ENCODE peak calls at places on chromosomes 5 and 9, in eight cellular contexts. O is suprapubic skin, B is body of pancreas, E is HCT116, Z is A549, P is transverse colon, M is stomach, W is uterus. X is an unnamed sample.

GRCh38 chr5:172634106-172634899 is 6.8 kb upstream of the NEURL1B start:
- DNase-seq in P (no peak), W (no peak), O (no peak), B (peak), M (no peak), E (no peak), Z (no peak), X (no peak)

GRCh38 chr9:2299156-2299842 is 284.2 kb downstream of the SMARCA2 start:
- DNase-seq in O (no peak), E (no peak), P (peak), B (peak), Z (no peak), M (peak), W (no peak), X (no peak)

GRCh38 chr5:130532786-130533185 is 628.5 kb downstream of the CHSY3 start:
- DNase-seq in Z (no peak), W (no peak), B (no peak), P (no peak), O (no peak), E (no peak), M (no peak), X (no peak)

GRCh38 chr9:93305497-93306020 is 121.6 kb downstream of the WNK2 start:
- DNase-seq in B (no peak), W (no peak), Z (no peak), E (no peak), O (peak), M (peak), P (no peak), X (no peak)

GRCh38 chr5:179763215-179763945 is 30.4 kb upstream of the LTC4S start:
- DNase-seq in B (peak), P (peak), M (peak), Z (peak), W (peak), E (peak), O (no peak), X (peak)

GRCh38 chr9:125121156-125121555 is 22.2 kb downstream of the SCAI start:
- DNase-seq in Z (no peak), M (no peak), P (no peak), W (no peak), O (no peak), E (no peak), B (no peak), X (no peak)

GRCh38 chr9:125761685-125762084 is 14.5 kb downstream of the PBX3 start:
- DNase-seq in W (no peak), P (no peak), B (no peak), O (no peak), E (no peak), Z (no peak), M (no peak), X (no peak)

GRCh38 chr5:131324311-131324710 is 60.5 kb downstream of the CDC42SE2 start:
- DNase-seq in E (no peak), W (no peak), Z (no peak), O (no peak), B (no peak), M (no peak), P (no peak), X (no peak)

GRCh38 chr9:126334626-126335621 is 8.3 kb downstream of the MVB12B start:
- DNase-seq in B (no peak), E (no peak), Z (no peak), P (no peak), W (no peak), O (no peak), M (no peak), X (no peak)

GRCh38 chr5:173629628-173630027 is 13.2 kb upstream of the BOD1 start:
- DNase-seq in M (no peak), W (no peak), B (no peak), P (no peak), Z (peak), O (no peak), E (no peak), X (no peak)

GRCh38 chr9:6426117-6426516 is 13.1 kb downstream of the UHRF2 start:
- DNase-seq in E (no peak), P (no peak), O (no peak), W (no peak), Z (no peak), M (no peak), B (no peak), X (no peak)

GRCh38 chr9:70021026-70021571 is 22.5 kb upstream of the MAMDC2 start:
- DNase-seq in O (no peak), B (no peak), M (peak), E (no peak), P (no peak), W (peak), Z (no peak), X (no peak)

GRCh38 chr9:121566401-121567141 is 66.9 kb upstream of the GGTA1 start:
- DNase-seq in P (peak), B (no peak), M (no peak), E (no peak), W (peak), Z (no peak), O (no peak), X (no peak)

GRCh38 chr9:89796606-89797005 is 191.8 kb downstream of the GADD45G start:
- DNase-seq in B (no peak), M (no peak), W (no peak), E (no peak), O (no peak), P (no peak), Z (no peak), X (no peak)

GRCh38 chr5:173020643-173021042 is 35.5 kb upstream of the CREBRF start:
- DNase-seq in B (peak), Z (no peak), P (no peak), W (no peak), M (no peak), O (peak), E (no peak), X (peak)

GRCh38 chr5:78587081-78587774 is 61.3 kb downstream of the LHFPL2 start:
- DNase-seq in Z (no peak), E (no peak), P (no peak), M (no peak), W (no peak), B (no peak), O (no peak), X (peak)

GRCh38 chr9:127279717-127280285 is 15.2 kb downstream of the GARNL3 start:
- DNase-seq in Z (no peak), O (no peak), M (no peak), W (no peak), B (no peak), E (no peak), P (no peak), X (no peak)

GRCh38 chr5:5421149-5421960 is 1.1 kb upstream of the ICE1 start:
- DNase-seq in B (no peak), M (no peak), W (no peak), E (no peak), P (peak), Z (no peak), O (no peak), X (no peak)

GRCh38 chr9:134602547-134603362 is 38.8 kb upstream of the COL5A1 start:
- DNase-seq in P (peak), W (peak), M (no peak), B (peak), O (no peak), E (peak), Z (peak), X (peak)

GRCh38 chr5:23507278-23507685 is at the start of gene PRDM9:
- DNase-seq in Z (peak), O (no peak), E (no peak), W (peak), P (peak), B (peak), M (no peak), X (peak)

GRCh38 chr5:37248970-37249819 is at the start of gene CPLANE1:
- DNase-seq in Z (peak), P (peak), B (peak), E (no peak), M (peak), W (peak), O (peak), X (peak)

GRCh38 chr5:56340196-56340980 is 107.3 kb upstream of the ANKRD55 start:
- DNase-seq in E (no peak), B (no peak), O (no peak), P (no peak), Z (no peak), W (no peak), M (no peak), X (no peak)

GRCh38 chr9:107929439-107929838 is 439.9 kb upstream of the KLF4 start:
- DNase-seq in O (no peak), P (peak), B (peak), Z (no peak), M (peak), E (no peak), W (no peak), X (peak)

GRCh38 chr5:104412649-104413240 is 850.2 kb upstream of the NUDT12 start:
- DNase-seq in M (no peak), P (no peak), O (no peak), W (no peak), B (peak), E (peak), Z (peak), X (peak)

GRCh38 chr9:82140471-82140870 is 151.9 kb downstream of the SPATA31D1 start:
- DNase-seq in B (no peak), M (no peak), O (no peak), P (no peak), W (no peak), E (no peak), Z (no peak), X (peak)

GRCh38 chr5:35855221-35855620 is 1.5 kb upstream of the IL7R start:
- DNase-seq in B (no peak), Z (no peak), E (no peak), W (no peak), P (no peak), O (no peak), M (no peak), X (no peak)

GRCh38 chr5:25744908-25745307 is 1100.1 kb upstream of the CDH10 start:
- DNase-seq in Z (no peak), E (no peak), P (no peak), O (no peak), M (no peak), B (no peak), W (no peak), X (no peak)

GRCh38 chr5:180173198-180173544 is 35.8 kb downstream of the RASGEF1C start:
- DNase-seq in M (no peak), P (no peak), Z (no peak), O (no peak), B (no peak), E (no peak), W (no peak), X (no peak)

GRCh38 chr9:129584136-129584535 is 36.8 kb downstream of the C9orf50 start:
- DNase-seq in P (peak), W (peak), O (no peak), B (peak), M (peak), E (peak), Z (peak), X (peak)

GRCh38 chr9:110256142-110256391 is 240 bp downstream of the TXN start:
- DNase-seq in E (no peak), B (no peak), M (no peak), W (no peak), O (peak), Z (no peak), P (no peak), X (no peak)

DNA sequence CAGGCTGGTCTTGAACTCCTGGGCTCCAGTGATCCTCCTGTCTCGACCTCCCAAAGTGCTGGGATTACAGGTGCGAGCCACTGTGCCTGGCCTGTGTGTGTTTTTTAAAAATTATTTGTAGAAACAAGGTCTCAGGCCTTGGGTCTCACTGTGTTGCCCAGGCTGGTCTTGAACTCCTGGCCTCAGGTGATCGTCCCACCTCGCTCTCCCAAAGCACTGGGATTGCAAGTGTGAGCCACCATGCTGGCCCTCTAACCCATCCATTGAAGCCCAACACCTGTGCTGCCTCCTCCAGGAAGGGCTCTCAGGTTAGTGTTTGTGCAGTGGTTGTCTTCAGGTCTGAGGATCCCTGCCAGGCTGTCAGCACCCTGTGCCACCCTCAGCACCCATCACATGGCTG is 56.6 kb downstream of the CXXC5 start:
- DNase-seq in E (no peak), Z (no peak), P (no peak), W (no peak), M (no peak), B (no peak), O (no peak), X (no peak)
- TF ChIP-seq POLR2A in E (no peak), Z (no peak), P (no peak), W (no peak), M (no peak), B (no peak), O (no peak), X (no peak)

DNA sequence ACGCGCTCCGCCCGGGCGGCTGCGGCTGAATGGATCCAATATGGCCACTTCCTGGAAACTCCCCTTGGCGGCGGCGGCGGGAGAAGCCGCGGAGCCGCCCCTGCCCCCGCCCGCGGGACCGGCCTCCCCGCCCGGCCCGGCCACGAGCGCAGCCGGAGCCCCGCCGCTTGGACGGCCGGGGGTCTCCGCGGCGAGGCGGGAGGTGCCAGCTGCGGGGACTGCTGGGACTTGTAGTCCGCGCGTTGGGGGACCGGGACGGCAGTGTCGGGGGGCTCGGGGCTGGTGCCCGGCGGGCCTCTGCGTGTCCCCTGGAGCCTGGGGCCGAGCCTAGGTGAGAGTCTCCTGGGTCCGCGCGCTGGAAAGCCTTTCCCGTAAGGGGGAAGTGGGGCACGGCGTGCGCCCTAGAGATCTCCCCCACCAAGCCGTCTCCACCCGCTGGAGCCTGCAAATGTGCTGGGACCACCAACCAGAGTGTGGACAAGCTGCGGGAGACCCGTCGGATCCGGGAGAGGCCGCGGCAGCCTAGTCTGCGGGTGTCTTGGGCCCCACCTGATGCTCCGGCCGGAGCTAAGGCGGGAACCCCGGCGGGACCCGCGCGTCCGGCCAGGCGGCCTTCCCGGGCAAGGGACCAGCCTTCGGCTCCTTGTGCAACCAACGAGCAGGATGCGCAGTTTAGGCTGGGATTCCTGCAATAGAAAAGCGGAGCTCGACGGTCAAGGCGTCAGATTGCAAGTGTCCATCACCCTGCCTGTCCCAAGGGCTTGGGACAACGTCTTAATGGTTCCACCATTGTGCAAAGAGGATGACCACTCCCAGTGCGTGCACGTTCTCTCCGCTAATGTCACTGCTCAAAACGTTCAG is at the start of gene SEPTIN8:
- DNase-seq in O (no peak), B (peak), M (peak), W (peak), Z (peak), P (peak), E (no peak), X (peak)
- TF ChIP-seq POLR2A in O (no peak), B (no peak), M (no peak), W (no peak), Z (peak), P (no peak), E (no peak), X (no peak)

GRCh38 chr5:142324871-142325676 is at the start of gene SPRY4:
- DNase-seq in W (peak), M (peak), O (peak), P (peak), E (peak), B (peak), Z (peak), X (peak)
- TF ChIP-seq POLR2A in W (peak), M (no peak), O (no peak), P (peak), E (peak), B (peak), Z (peak), X (peak)

GRCh38 chr5:124264499-124264898 is 481.9 kb downstream of the ZNF608 start:
- DNase-seq in E (no peak), O (no peak), M (no peak), W (no peak), B (no peak), Z (no peak), P (no peak), X (no peak)
- TF ChIP-seq POLR2A in E (no peak), O (no peak), M (no peak), W (no peak), B (no peak), Z (no peak), P (no peak), X (no peak)

GRCh38 chr5:61306531-61307195 is 25.4 kb upstream of the ZSWIM6 start:
- DNase-seq in B (no peak), M (no peak), E (no peak), P (no peak), O (no peak), Z (no peak), W (no peak), X (no peak)
- TF ChIP-seq POLR2A in B (no peak), M (no peak), E (no peak), P (no peak), O (no peak), Z (no peak), W (no peak), X (no peak)

X was measured in adrenal gland.